ENCODE peak calls at places on chromosomes 12 and 14, in five cellular contexts. R is activated B cell treated with CpG ODN at 0.5 μM for 24 hours, A is GDM1, Z is renal cortical epithelial cell, V is lung. T is an unnamed sample.

GRCh38 chr12:26651566-26652188 is 181.3 kb downstream of the ITPR2 start:
- DNase-seq in Z (peak), V (peak), R (no peak), A (peak), T (peak)

GRCh38 chr12:53976823-53977595 is 2.3 kb upstream of the HOTAIR start:
- DNase-seq in V (no peak), Z (no peak), R (no peak), A (no peak), T (no peak)

GRCh38 chr14:68563256-68564131 is 229.4 kb downstream of the ZFP36L1 start:
- DNase-seq in V (no peak), R (no peak), Z (peak), A (peak), T (no peak)

GRCh38 chr12:58917699-58918334 is 2.5 kb downstream of the LRIG3 start:
- DNase-seq in R (no peak), V (no peak), Z (peak), A (no peak), T (no peak)

GRCh38 chr12:106415134-106415533 is 57.6 kb downstream of the POLR3B start:
- DNase-seq in R (no peak), Z (peak), V (no peak), A (no peak), T (no peak)

GRCh38 chr14:24273422-24273998 is 2.1 kb upstream of the RABGGTA start:
- DNase-seq in A (no peak), V (no peak), R (no peak), Z (peak), T (no peak)

GRCh38 chr12:66449531-66449930 is 147.2 kb downstream of the HELB start:
- DNase-seq in Z (no peak), R (no peak), V (no peak), A (no peak), T (no peak)

GRCh38 chr14:92309968-92310367 is 13.0 kb upstream of the SLC24A4 start:
- DNase-seq in A (no peak), V (no peak), R (no peak), Z (no peak), T (peak)

GRCh38 chr12:2642896-2643425 is 151.8 kb upstream of the FKBP4 start:
- DNase-seq in V (no peak), Z (no peak), R (no peak), A (no peak), T (no peak)

GRCh38 chr12:14952295-14952995 is 9.0 kb downstream of the ARHGDIB start:
- DNase-seq in V (no peak), Z (peak), A (no peak), R (no peak), T (no peak)

GRCh38 chr12:101064721-101065120 is 145.3 kb downstream of the SLC5A8 start:
- DNase-seq in R (no peak), Z (no peak), V (no peak), A (no peak), T (no peak)